ENCODE peak calls at places on chromosomes 16 and 17, in five cellular contexts. Q is mesenchymal stem cell, W is neuronal stem cell, U is H1, B is trophoblast cell. G is an unnamed sample.

GRCh38 chr17:41308918-41309359 is at the start of gene KRTAP16-1:
- DNase-seq in Q (no peak), W (no peak), U (no peak), B (no peak), G (no peak)

GRCh38 chr17:32819035-32819434 is 57.9 kb downstream of the MYO1D start:
- DNase-seq in Q (no peak), W (no peak), U (no peak), B (no peak), G (no peak)

GRCh38 chr17:4908301-4908700 is 5.4 kb upstream of the CHRNE start:
- DNase-seq in Q (peak), W (no peak), U (no peak), B (peak), G (peak)

GRCh38 chr16:12393208-12393607 is 410.5 kb downstream of the CPPED1 start:
- DNase-seq in Q (no peak), W (no peak), U (no peak), B (no peak), G (no peak)

GRCh38 chr17:74374786-74375185 is 7.5 kb downstream of the GPR142 start:
- DNase-seq in Q (no peak), W (no peak), U (no peak), B (peak), G (no peak)

GRCh38 chr17:15436399-15437369 is 30.7 kb downstream of the CDRT4 start:
- DNase-seq in Q (peak), W (no peak), U (peak), B (peak), G (peak)

GRCh38 chr17:58121925-58122324 is 26.3 kb upstream of the OR4D1 start:
- DNase-seq in Q (peak), W (no peak), U (no peak), B (peak), G (peak)

GRCh38 chr16:1775006-1775845 is 2.3 kb upstream of the MRPS34 start:
- DNase-seq in Q (no peak), W (no peak), U (no peak), B (no peak), G (no peak)

GRCh38 chr16:47779201-47780016 is 318.3 kb downstream of the PHKB start:
- DNase-seq in Q (peak), W (no peak), U (peak), B (no peak), G (no peak)

GRCh38 chr17:36647598-36647997 is 46.2 kb downstream of the MRM1 start:
- DNase-seq in Q (no peak), W (no peak), U (peak), B (no peak), G (peak)

GRCh38 chr17:3885970-3886369 is 6.9 kb downstream of the CAMKK1 start:
- DNase-seq in Q (peak), W (no peak), U (no peak), B (peak), G (no peak)

GRCh38 chr16:85924675-85925074 is 25.7 kb downstream of the IRF8 start:
- DNase-seq in Q (peak), W (no peak), U (no peak), B (peak), G (no peak)

GRCh38 chr17:83173180-83173996 is 94.0 kb downstream of the METRNL start:
- DNase-seq in Q (no peak), W (no peak), U (no peak), B (no peak), G (peak)
- H2BK12ac ChIP-seq in Q (no peak), W (no peak), U (no peak), B (no peak), G (no peak)

GRCh38 chr16:8952281-8952751 is 11.4 kb downstream of the USP7 start:
- DNase-seq in Q (no peak), W (no peak), U (no peak), B (no peak), G (no peak)
- H2BK12ac ChIP-seq in Q (no peak), W (no peak), U (no peak), B (no peak), G (no peak)

GRCh38 chr17:43003542-43004172 is 2.9 kb upstream of the IFI35 start:
- DNase-seq in Q (no peak), W (no peak), U (no peak), B (peak), G (peak)
- H2BK12ac ChIP-seq in Q (no peak), W (no peak), U (no peak), B (no peak), G (no peak)

DNA sequence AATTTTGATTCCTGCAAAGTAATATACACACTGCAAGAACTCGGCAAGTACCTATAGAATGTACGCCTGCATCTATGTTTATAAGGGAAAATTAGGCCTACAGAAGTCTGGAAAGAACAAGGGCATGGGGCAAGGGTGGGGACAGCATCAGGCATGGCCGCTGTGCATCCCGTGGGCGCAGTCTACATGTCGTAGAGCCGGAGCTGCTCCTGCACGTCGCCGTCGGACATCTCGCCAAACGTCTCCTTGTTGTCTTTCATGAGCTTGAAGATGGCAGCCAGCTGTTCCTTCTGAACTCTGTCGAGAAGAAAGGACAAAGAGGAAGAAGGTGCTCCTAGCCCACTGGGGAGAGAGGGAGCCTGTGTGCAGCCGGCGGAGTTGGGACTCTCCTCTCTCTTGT is 33.4 kb downstream of the MXRA7 start:
- DNase-seq in Q (no peak), W (no peak), U (no peak), B (no peak), G (no peak)
- H2BK12ac ChIP-seq in Q (no peak), W (no peak), U (no peak), B (no peak), G (no peak)

GRCh38 chr16:51851111-51851510 is 695.8 kb downstream of the TOX3 start:
- DNase-seq in Q (no peak), W (no peak), U (no peak), B (no peak), G (no peak)
- H2BK12ac ChIP-seq in Q (no peak), W (no peak), U (peak), B (no peak), G (no peak)

GRCh38 chr16:83437036-83437435 is 370.7 kb upstream of the HSBP1 start:
- DNase-seq in Q (no peak), W (no peak), U (no peak), B (no peak), G (no peak)

GRCh38 chr16:83439412-83439811 is 368.4 kb upstream of the HSBP1 start:
- DNase-seq in Q (no peak), W (no peak), U (no peak), B (no peak), G (no peak)

GRCh38 chr16:83438326-83438725 is 369.5 kb upstream of the HSBP1 start:
- DNase-seq in Q (no peak), W (no peak), U (no peak), B (no peak), G (no peak)

GRCh38 chr16:83443972-83444371 is 363.8 kb upstream of the HSBP1 start:
- DNase-seq in Q (no peak), W (no peak), U (no peak), B (no peak), G (no peak)

DNA sequence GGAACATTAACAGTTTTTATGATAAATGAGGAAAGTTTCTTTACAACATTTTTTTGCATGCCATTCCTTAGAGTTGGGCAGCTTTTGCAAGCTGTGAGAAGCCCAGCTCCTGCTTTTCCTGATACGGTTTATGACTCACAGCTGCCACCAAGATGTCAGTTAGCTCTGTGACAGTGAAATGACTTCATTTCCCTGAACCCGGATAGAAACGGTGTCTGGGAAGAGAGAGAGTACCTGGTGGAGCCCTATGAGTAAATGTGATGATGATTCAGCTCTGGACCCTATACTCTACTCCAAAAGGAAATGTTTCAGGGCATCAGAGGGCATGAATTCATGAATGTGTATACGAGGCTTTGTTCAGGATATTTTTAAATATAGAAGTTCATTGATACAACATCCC is 366.3 kb upstream of the HSBP1 start:
- DNase-seq in Q (no peak), W (no peak), U (no peak), B (no peak), G (no peak)
- H2BK12ac ChIP-seq in Q (no peak), W (no peak), U (no peak), B (no peak), G (no peak)